ENCODE peak calls at places on chromosomes 4 and X, in eight cellular contexts. Y is retinal pigment epithelial cell, B is type B pancreatic cell, C is mucosa of descending colon, U is ovary, D is fibroblast of pulmonary artery, X is nephron progenitor cell, E is left ventricle myocardium inferior. K is an unnamed sample.

GRCh38 chr4:6920174-6920573 is 10.5 kb downstream of the TBC1D14 start:
- DNase-seq in C (peak), X (no peak), U (no peak), B (no peak), E (no peak), D (no peak), Y (no peak), K (no peak)

GRCh38 chrX:45428816-45429215 is 228.1 kb upstream of the DIPK2B start:
- DNase-seq in X (no peak), D (no peak), E (no peak), U (no peak), B (no peak), C (no peak), Y (no peak), K (no peak)

GRCh38 chrX:70455366-70456202 is 10.9 kb downstream of the DLG3 start:
- DNase-seq in X (peak), E (no peak), C (peak), U (no peak), D (no peak), Y (no peak), B (no peak), K (no peak)

GRCh38 chr4:154018659-154019058 is 229.8 kb upstream of the SFRP2 start:
- DNase-seq in X (peak), D (no peak), B (no peak), E (no peak), C (no peak), U (no peak), Y (no peak), K (peak)

GRCh38 chr4:8323947-8324555 is 54.5 kb downstream of the HTRA3 start:
- DNase-seq in E (no peak), X (no peak), Y (no peak), B (peak), D (no peak), C (no peak), U (peak), K (peak)

GRCh38 chrX:119895843-119896326 is at the start of gene AKAP14:
- DNase-seq in E (no peak), C (no peak), U (no peak), B (no peak), Y (no peak), D (peak), X (no peak), K (no peak)

GRCh38 chr4:126051709-126052424 is 737.1 kb downstream of the FAT4 start:
- DNase-seq in U (no peak), X (no peak), B (no peak), E (no peak), C (no peak), D (peak), Y (peak), K (peak)

GRCh38 chr4:2095236-2096072 is 36.3 kb downstream of the NAT8L start:
- DNase-seq in D (no peak), B (peak), E (no peak), U (no peak), Y (no peak), C (no peak), X (no peak), K (no peak)

GRCh38 chr4:77581724-77582123 is 23.9 kb upstream of the CXCL13 start:
- DNase-seq in X (no peak), U (no peak), B (no peak), Y (peak), E (no peak), C (no peak), D (no peak), K (no peak)

GRCh38 chrX:131843996-131844395 is 179.1 kb upstream of the STK26 start:
- DNase-seq in E (no peak), B (no peak), X (no peak), U (no peak), D (no peak), C (no peak), Y (no peak), K (no peak)

GRCh38 chr4:153223935-153224334 is 19.7 kb downstream of the TRIM2 start:
- DNase-seq in E (no peak), C (no peak), B (no peak), U (no peak), D (peak), X (no peak), Y (peak), K (peak)

GRCh38 chrX:134753185-134754008 is 95.1 kb upstream of the PLAC1 start:
- DNase-seq in C (no peak), D (peak), E (no peak), Y (no peak), B (no peak), X (no peak), U (no peak), K (peak)

GRCh38 chr4:11715753-11716521 is 287.2 kb upstream of the HS3ST1 start:
- DNase-seq in U (no peak), E (no peak), B (no peak), X (no peak), D (no peak), Y (no peak), C (no peak), K (no peak)

GRCh38 chr4:111215755-111216154 is 592.9 kb upstream of the PITX2 start:
- DNase-seq in U (no peak), C (no peak), X (no peak), Y (no peak), E (no peak), D (no peak), B (no peak), K (no peak)

GRCh38 chr4:52850406-52851119 is 11.6 kb upstream of the RASL11B start:
- DNase-seq in C (no peak), D (no peak), Y (no peak), X (no peak), E (no peak), U (no peak), B (no peak), K (no peak)

GRCh38 chr4:143554728-143555597 is 41.5 kb downstream of the SMARCA5 start:
- DNase-seq in U (no peak), E (no peak), X (no peak), D (no peak), B (no peak), Y (no peak), C (no peak), K (no peak)

GRCh38 chr4:157115613-157116340 is 39.8 kb downstream of the GLRB start:
- DNase-seq in C (no peak), X (no peak), E (no peak), Y (peak), D (peak), B (no peak), U (no peak), K (peak)

GRCh38 chr4:71487324-71487677 is 148.5 kb downstream of the SLC4A4 start:
- DNase-seq in C (no peak), D (no peak), U (no peak), B (no peak), E (no peak), X (peak), Y (no peak), K (no peak)

GRCh38 chr4:56637154-56637553 is 43.9 kb downstream of the HOPX start:
- DNase-seq in X (no peak), E (no peak), D (no peak), Y (no peak), C (no peak), B (no peak), U (no peak), K (peak)

GRCh38 chr4:33518852-33519251 is 2725.5 kb downstream of the ARAP2 start:
- DNase-seq in D (no peak), C (no peak), X (no peak), Y (no peak), B (no peak), U (no peak), E (no peak), K (no peak)

GRCh38 chr4:88600129-88600849 is 8.0 kb downstream of the HERC3 start:
- DNase-seq in D (peak), E (no peak), C (no peak), B (no peak), X (no peak), Y (peak), U (no peak), K (no peak)

GRCh38 chrX:96763608-96764007 is 79.0 kb downstream of the DIAPH2 start:
- DNase-seq in Y (no peak), C (no peak), X (no peak), E (no peak), B (no peak), D (no peak), U (no peak), K (no peak)

GRCh38 chr4:108018884-108019187 is 29.1 kb downstream of the HADH start:
- DNase-seq in Y (no peak), X (no peak), U (no peak), E (no peak), C (no peak), B (no peak), D (no peak), K (no peak)

GRCh38 chr4:1731180-1731579 is 9.9 kb downstream of the TACC3 start:
- DNase-seq in E (no peak), X (no peak), U (no peak), C (no peak), D (no peak), B (no peak), Y (peak), K (peak)

GRCh38 chr4:72112514-72113156 is 80.8 kb downstream of the NPFFR2 start:
- DNase-seq in E (no peak), X (no peak), B (no peak), Y (peak), U (no peak), C (no peak), D (peak), K (peak)

GRCh38 chrX:5907202-5907601 is 321.5 kb downstream of the NLGN4X start:
- DNase-seq in U (no peak), D (no peak), Y (no peak), B (no peak), E (no peak), X (no peak), C (no peak), K (no peak)

GRCh38 chr4:2888826-2889225 is 45.2 kb downstream of the ADD1 start:
- DNase-seq in Y (no peak), D (no peak), E (no peak), U (no peak), X (no peak), C (no peak), B (no peak), K (no peak)

GRCh38 chrX:110280954-110281353 is 36.9 kb downstream of the AMMECR1 start:
- DNase-seq in X (no peak), B (no peak), C (no peak), U (no peak), E (no peak), D (no peak), Y (no peak), K (no peak)

GRCh38 chrX:150495496-150495895 is 72.9 kb upstream of the MTM1 start:
- DNase-seq in C (no peak), D (no peak), X (no peak), Y (no peak), U (no peak), E (no peak), B (no peak), K (no peak)

GRCh38 chrX:129979207-129979920 is 3.1 kb upstream of the BCORL1 start:
- DNase-seq in B (no peak), E (no peak), C (peak), D (no peak), U (peak), Y (no peak), X (peak), K (no peak)

GRCh38 chr4:184270808-184271413 is 53.2 kb upstream of the ENPP6 start:
- DNase-seq in U (no peak), Y (no peak), B (no peak), D (no peak), E (no peak), C (no peak), X (no peak), K (no peak)

GRCh38 chr4:150145090-150145949 is 67.1 kb downstream of the DCLK2 start:
- DNase-seq in B (no peak), U (no peak), X (no peak), D (no peak), Y (no peak), C (no peak), E (no peak), K (no peak)
- TF ChIP-seq CTCF in B (peak), U (no peak), X (peak), D (peak), Y (peak), C (no peak), E (no peak), K (no peak)

DNA sequence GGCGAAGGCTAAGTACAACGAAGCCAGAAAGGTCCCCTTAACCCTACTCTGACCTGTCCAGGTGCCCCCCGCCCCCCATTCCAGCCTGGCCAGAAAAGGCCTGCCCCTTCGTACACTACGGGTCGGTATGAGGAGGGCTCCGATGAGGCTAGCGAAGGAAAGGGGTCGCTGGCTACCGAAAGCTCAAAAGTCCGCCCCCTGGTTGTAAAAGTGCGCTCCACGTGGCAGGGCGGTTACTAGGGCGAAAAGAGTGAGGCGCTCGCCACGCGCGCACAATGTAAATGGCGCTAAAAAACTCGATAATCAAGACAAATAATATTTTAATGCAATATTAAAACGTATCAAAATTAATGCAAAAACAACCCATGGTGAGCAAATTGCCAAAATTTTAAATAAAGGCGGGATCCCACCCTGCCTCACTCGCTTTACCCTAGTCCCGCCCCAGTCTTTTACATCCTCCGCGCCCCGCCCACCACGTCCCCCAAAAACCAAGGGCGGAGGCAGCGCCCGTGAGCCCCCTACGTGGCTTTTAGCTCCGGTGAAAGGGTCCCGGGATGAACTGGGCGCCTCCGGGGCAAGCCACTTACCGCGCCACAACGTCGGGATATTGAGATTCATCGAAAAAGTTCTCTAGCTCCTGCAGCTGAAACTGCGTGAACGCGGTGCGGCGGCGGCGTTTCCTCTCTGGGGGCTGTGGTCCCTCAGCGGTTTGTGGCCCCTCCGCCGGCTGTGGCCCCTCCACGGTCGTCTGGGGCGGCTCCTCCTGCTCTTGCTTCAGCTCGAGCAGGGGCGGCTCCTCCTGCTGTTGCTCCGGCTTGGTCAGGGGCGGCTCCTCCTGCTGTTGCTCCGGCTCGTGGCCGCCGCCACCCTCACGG is 929 bp downstream of the ESX1 start:
- DNase-seq in C (no peak), B (no peak), Y (no peak), X (peak), U (no peak), E (no peak), D (no peak), K (no peak)
- TF ChIP-seq CTCF in C (no peak), B (peak), Y (peak), X (peak), U (no peak), E (no peak), D (no peak), K (no peak)

DNA sequence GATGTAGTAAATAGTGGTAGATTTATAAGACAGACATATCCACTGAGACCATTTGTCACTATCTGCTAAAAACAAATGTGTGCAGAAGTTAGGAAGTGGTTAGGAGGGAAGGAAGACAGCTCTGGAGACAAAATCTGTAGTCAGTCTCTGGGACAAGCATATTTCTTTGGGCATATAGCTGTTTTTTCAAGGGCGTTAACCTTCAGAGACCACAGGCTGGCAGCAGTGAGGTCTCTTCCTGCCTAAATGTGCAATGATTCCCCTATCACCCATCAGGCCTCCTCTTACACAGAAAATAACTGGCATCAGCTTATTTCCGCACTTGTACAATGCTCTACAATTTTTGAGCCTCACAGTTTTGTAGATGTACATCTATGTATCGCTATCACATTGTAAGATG is 6.5 kb downstream of the TMEM150C start:
- DNase-seq in X (no peak), B (no peak), C (no peak), U (no peak), D (peak), Y (no peak), E (no peak), K (peak)
- TF ChIP-seq CTCF in X (no peak), B (peak), C (no peak), U (no peak), D (peak), Y (no peak), E (no peak), K (no peak)

GRCh38 chrX:115970718-115971117 is 199.8 kb upstream of the AGTR2 start:
- DNase-seq in U (no peak), C (no peak), D (no peak), B (no peak), E (no peak), Y (no peak), X (no peak), K (no peak)

GRCh38 chrX:115972717-115973116 is 197.8 kb upstream of the AGTR2 start:
- DNase-seq in X (no peak), B (no peak), U (no peak), E (no peak), C (no peak), Y (no peak), D (peak), K (no peak)

GRCh38 chrX:115966920-115967319 is 203.6 kb upstream of the AGTR2 start:
- DNase-seq in C (no peak), E (no peak), X (no peak), U (no peak), D (no peak), Y (no peak), B (no peak), K (no peak)

DNA sequence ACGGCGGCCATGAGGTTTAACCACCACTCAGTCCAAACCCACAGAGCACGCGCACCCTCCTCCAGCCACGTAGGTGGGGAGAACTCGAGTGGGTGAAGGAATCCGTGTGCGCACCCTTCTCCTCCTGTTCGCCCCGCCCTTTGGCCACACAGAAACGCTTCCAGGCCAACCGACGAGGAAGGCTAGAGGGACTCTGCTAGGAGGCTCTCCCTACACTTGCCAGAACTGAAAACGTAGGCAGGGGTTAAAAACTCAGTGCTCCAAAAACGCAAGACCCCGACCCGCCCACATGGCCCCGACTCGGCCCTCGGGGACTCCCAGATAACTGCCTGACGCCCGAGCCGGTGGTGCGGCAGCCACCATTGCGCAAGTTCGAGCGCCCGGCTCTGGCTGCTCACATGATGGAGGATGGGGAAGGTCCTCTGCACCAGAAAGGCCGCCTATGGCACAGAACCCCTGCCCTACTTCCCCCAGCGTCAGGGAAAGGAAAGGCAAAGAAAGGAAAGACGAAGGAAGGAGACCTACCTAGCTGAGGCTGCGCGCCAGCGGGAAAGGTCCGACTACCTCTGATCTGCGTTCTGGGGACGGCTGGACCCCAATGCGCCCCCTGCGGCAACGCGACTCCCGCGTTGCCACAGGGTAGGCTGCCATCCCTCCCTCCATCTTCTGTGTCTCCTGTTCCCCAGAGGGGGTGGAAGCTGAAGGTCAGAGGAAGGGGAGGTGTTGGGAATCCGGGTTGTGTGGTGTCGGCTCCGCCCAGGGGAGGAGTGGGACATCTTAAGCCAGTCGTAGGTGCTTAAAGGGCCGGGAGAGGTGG is 201.9 kb upstream of the AGTR2 start:
- DNase-seq in U (no peak), X (peak), E (peak), D (peak), C (peak), Y (no peak), B (no peak), K (peak)
- TF ChIP-seq CTCF in U (no peak), X (peak), E (no peak), D (no peak), C (no peak), Y (peak), B (peak), K (no peak)

GRCh38 chrX:106748377-106748776 is 21.9 kb downstream of the RNF128 start:
- DNase-seq in X (no peak), C (no peak), D (no peak), U (no peak), Y (no peak), B (no peak), E (no peak), K (no peak)

GRCh38 chrX:106751407-106751806 is 24.9 kb downstream of the RNF128 start:
- DNase-seq in U (no peak), B (no peak), Y (no peak), E (no peak), X (no peak), D (no peak), C (no peak), K (no peak)

DNA sequence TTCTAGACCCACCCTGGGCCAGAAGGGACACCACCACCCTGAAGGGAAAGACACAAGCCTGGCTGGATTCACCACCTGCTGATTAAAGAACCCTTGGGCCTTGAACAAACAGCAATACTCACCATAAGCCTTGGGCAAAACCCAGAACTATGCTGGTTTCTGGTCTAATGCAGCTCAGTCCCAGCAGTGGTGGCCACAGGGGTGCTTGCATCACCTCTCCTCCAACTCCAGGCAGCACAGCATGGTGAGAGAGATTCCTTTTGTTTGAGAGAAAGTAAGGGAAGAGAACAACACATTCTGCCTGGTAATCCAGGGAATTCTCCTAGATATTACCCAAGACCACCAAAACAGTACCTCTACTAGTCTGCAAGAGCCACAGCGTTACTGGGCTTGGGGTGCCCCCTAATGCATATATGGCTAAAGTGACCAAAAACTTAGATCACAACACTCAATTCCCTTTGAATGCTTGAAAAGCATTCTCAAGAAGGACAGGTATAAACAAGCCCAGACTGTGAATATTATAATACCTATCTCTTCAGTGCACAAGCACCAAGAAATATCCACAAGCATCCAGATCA is 25.7 kb downstream of the RNF128 start:
- DNase-seq in Y (no peak), X (no peak), D (peak), B (no peak), C (no peak), E (no peak), U (no peak), K (peak)
- TF ChIP-seq CTCF in Y (no peak), X (peak), D (peak), B (peak), C (no peak), E (no peak), U (no peak), K (peak)